ENCODE peak calls at places on chromosomes 6 and 20, in eight cellular contexts. One of them, this sample, is unnamed.

GRCh38 chr6:16130932-16131387 is 2.1 kb downstream of the MYLIP start:
- DNase-seq in activated CD4-positive, alpha-beta T cell treated with anti-CD3 and anti-CD28 coated beads, Interleukin-2, amount 50 U/mL, for 1 hour: peak; percentile 22
- DNase-seq in posterior cingulate gyrus: no peak
- DNase-seq in H54: peak; percentile 32
- DNase-seq in left cardiac atrium: no peak
- DNase-seq in NCI-H187: no peak
- DNase-seq in central memory CD4-positive, alpha-beta T cell: peak; percentile 77
- DNase-seq in NCI-H2081: peak; percentile 17
- DNase-seq in this sample: peak; percentile 59

GRCh38 chr20:60074276-60074675 is 116.1 kb downstream of the CDH26 start:
- DNase-seq in activated CD4-positive, alpha-beta T cell treated with anti-CD3 and anti-CD28 coated beads, Interleukin-2, amount 50 U/mL, for 1 hour: no peak
- DNase-seq in posterior cingulate gyrus: no peak
- DNase-seq in H54: no peak
- DNase-seq in left cardiac atrium: no peak
- DNase-seq in NCI-H187: no peak
- DNase-seq in central memory CD4-positive, alpha-beta T cell: no peak
- DNase-seq in NCI-H2081: no peak
- DNase-seq in this sample: no peak

GRCh38 chr20:31593221-31594001 is 11.7 kb upstream of the ID1 start:
- DNase-seq in activated CD4-positive, alpha-beta T cell treated with anti-CD3 and anti-CD28 coated beads, Interleukin-2, amount 50 U/mL, for 1 hour: no peak
- DNase-seq in posterior cingulate gyrus: no peak
- DNase-seq in H54: peak; percentile 92
- DNase-seq in left cardiac atrium: peak; percentile 59
- DNase-seq in NCI-H187: no peak
- DNase-seq in central memory CD4-positive, alpha-beta T cell: no peak
- DNase-seq in NCI-H2081: no peak
- DNase-seq in this sample: peak; percentile 83

GRCh38 chr20:10555865-10556308 is 117.9 kb downstream of the JAG1 start:
- DNase-seq in activated CD4-positive, alpha-beta T cell treated with anti-CD3 and anti-CD28 coated beads, Interleukin-2, amount 50 U/mL, for 1 hour: no peak
- DNase-seq in posterior cingulate gyrus: no peak
- DNase-seq in H54: no peak
- DNase-seq in left cardiac atrium: no peak
- DNase-seq in NCI-H187: no peak
- DNase-seq in central memory CD4-positive, alpha-beta T cell: no peak
- DNase-seq in NCI-H2081: no peak
- DNase-seq in this sample: no peak

GRCh38 chr6:14791525-14791924 is 454.3 kb upstream of the JARID2 start:
- DNase-seq in activated CD4-positive, alpha-beta T cell treated with anti-CD3 and anti-CD28 coated beads, Interleukin-2, amount 50 U/mL, for 1 hour: no peak
- DNase-seq in posterior cingulate gyrus: no peak
- DNase-seq in H54: no peak
- DNase-seq in left cardiac atrium: no peak
- DNase-seq in NCI-H187: no peak
- DNase-seq in central memory CD4-positive, alpha-beta T cell: no peak
- DNase-seq in NCI-H2081: no peak
- DNase-seq in this sample: no peak

GRCh38 chr6:155895641-155896040 is 440.0 kb upstream of the NOX3 start:
- DNase-seq in activated CD4-positive, alpha-beta T cell treated with anti-CD3 and anti-CD28 coated beads, Interleukin-2, amount 50 U/mL, for 1 hour: no peak
- DNase-seq in posterior cingulate gyrus: no peak
- DNase-seq in H54: no peak
- DNase-seq in left cardiac atrium: no peak
- DNase-seq in NCI-H187: no peak
- DNase-seq in central memory CD4-positive, alpha-beta T cell: no peak
- DNase-seq in NCI-H2081: no peak
- DNase-seq in this sample: no peak

GRCh38 chr20:61185841-61186601 is 66.0 kb upstream of the CDH4 start:
- DNase-seq in activated CD4-positive, alpha-beta T cell treated with anti-CD3 and anti-CD28 coated beads, Interleukin-2, amount 50 U/mL, for 1 hour: no peak
- DNase-seq in posterior cingulate gyrus: no peak
- DNase-seq in H54: peak; percentile 62
- DNase-seq in left cardiac atrium: no peak
- DNase-seq in NCI-H187: no peak
- DNase-seq in central memory CD4-positive, alpha-beta T cell: no peak
- DNase-seq in NCI-H2081: no peak
- DNase-seq in this sample: no peak

GRCh38 chr20:59010995-59011873 is 4.2 kb upstream of the CTSZ start:
- DNase-seq in activated CD4-positive, alpha-beta T cell treated with anti-CD3 and anti-CD28 coated beads, Interleukin-2, amount 50 U/mL, for 1 hour: no peak
- DNase-seq in posterior cingulate gyrus: no peak
- DNase-seq in H54: peak; percentile 86
- DNase-seq in left cardiac atrium: peak; percentile 63
- DNase-seq in NCI-H187: no peak
- DNase-seq in central memory CD4-positive, alpha-beta T cell: no peak
- DNase-seq in NCI-H2081: no peak
- DNase-seq in this sample: no peak

GRCh38 chr6:146050168-146050567 is 21.3 kb downstream of the GRM1 start:
- DNase-seq in activated CD4-positive, alpha-beta T cell treated with anti-CD3 and anti-CD28 coated beads, Interleukin-2, amount 50 U/mL, for 1 hour: no peak
- DNase-seq in posterior cingulate gyrus: no peak
- DNase-seq in H54: no peak
- DNase-seq in left cardiac atrium: no peak
- DNase-seq in NCI-H187: no peak
- DNase-seq in central memory CD4-positive, alpha-beta T cell: no peak
- DNase-seq in NCI-H2081: no peak
- DNase-seq in this sample: no peak

GRCh38 chr6:132199343-132199742 is 201.9 kb downstream of the MOXD1 start:
- DNase-seq in activated CD4-positive, alpha-beta T cell treated with anti-CD3 and anti-CD28 coated beads, Interleukin-2, amount 50 U/mL, for 1 hour: no peak
- DNase-seq in posterior cingulate gyrus: no peak
- DNase-seq in H54: no peak
- DNase-seq in left cardiac atrium: no peak
- DNase-seq in NCI-H187: no peak
- DNase-seq in central memory CD4-positive, alpha-beta T cell: no peak
- DNase-seq in NCI-H2081: no peak
- DNase-seq in this sample: no peak

GRCh38 chr20:43751167-43752050 is 24.6 kb upstream of the GTSF1L start:
- DNase-seq in activated CD4-positive, alpha-beta T cell treated with anti-CD3 and anti-CD28 coated beads, Interleukin-2, amount 50 U/mL, for 1 hour: no peak
- DNase-seq in posterior cingulate gyrus: no peak
- DNase-seq in H54: peak; percentile 72
- DNase-seq in left cardiac atrium: no peak
- DNase-seq in NCI-H187: no peak
- DNase-seq in central memory CD4-positive, alpha-beta T cell: no peak
- DNase-seq in NCI-H2081: no peak
- DNase-seq in this sample: no peak

GRCh38 chr20:58349586-58349985 is 39.4 kb upstream of the VAPB start:
- DNase-seq in activated CD4-positive, alpha-beta T cell treated with anti-CD3 and anti-CD28 coated beads, Interleukin-2, amount 50 U/mL, for 1 hour: no peak
- DNase-seq in posterior cingulate gyrus: no peak
- DNase-seq in H54: peak; percentile 67
- DNase-seq in left cardiac atrium: no peak
- DNase-seq in NCI-H187: no peak
- DNase-seq in central memory CD4-positive, alpha-beta T cell: no peak
- DNase-seq in NCI-H2081: no peak
- DNase-seq in this sample: no peak

GRCh38 chr20:50642288-50642803 is 49.0 kb downstream of the RIPOR3 start:
- DNase-seq in activated CD4-positive, alpha-beta T cell treated with anti-CD3 and anti-CD28 coated beads, Interleukin-2, amount 50 U/mL, for 1 hour: no peak
- DNase-seq in posterior cingulate gyrus: no peak
- DNase-seq in H54: no peak
- DNase-seq in left cardiac atrium: no peak
- DNase-seq in NCI-H187: no peak
- DNase-seq in central memory CD4-positive, alpha-beta T cell: no peak
- DNase-seq in NCI-H2081: no peak
- DNase-seq in this sample: no peak

This sample was measured in NCI-H460.